ENCODE peak calls at places on chromosomes 3 and 15, in seven cellular contexts. One of them, this sample, is unnamed.

GRCh38 chr3:72892870-72893269 is 5.0 kb downstream of the GXYLT2 start:
- DNase-seq in lower leg skin: no peak
- DNase-seq in HFF-Myc: no peak
- DNase-seq in cardiac fibroblast: no peak
- DNase-seq in A549: peak
- DNase-seq in BJ: no peak
- DNase-seq in MCF 10A: peak
- DNase-seq in this sample: no peak

GRCh38 chr3:39638286-39638685 is 170.8 kb downstream of the MOBP start:
- DNase-seq in lower leg skin: no peak
- DNase-seq in HFF-Myc: no peak
- DNase-seq in cardiac fibroblast: peak
- DNase-seq in A549: no peak
- DNase-seq in BJ: no peak
- DNase-seq in MCF 10A: no peak
- DNase-seq in this sample: no peak

GRCh38 chr3:127041264-127041820 is 58.4 kb downstream of the PLXNA1 start:
- DNase-seq in lower leg skin: no peak
- DNase-seq in HFF-Myc: no peak
- DNase-seq in cardiac fibroblast: no peak
- DNase-seq in A549: no peak
- DNase-seq in BJ: no peak
- DNase-seq in MCF 10A: no peak
- DNase-seq in this sample: no peak

GRCh38 chr3:169846458-169847193 is 23.1 kb downstream of the LRRC31 start:
- DNase-seq in lower leg skin: no peak
- DNase-seq in HFF-Myc: peak
- DNase-seq in cardiac fibroblast: peak
- DNase-seq in A549: no peak
- DNase-seq in BJ: peak
- DNase-seq in MCF 10A: peak
- DNase-seq in this sample: peak

GRCh38 chr3:31027914-31028313 is 133.5 kb upstream of the GADL1 start:
- DNase-seq in lower leg skin: no peak
- DNase-seq in HFF-Myc: no peak
- DNase-seq in cardiac fibroblast: no peak
- DNase-seq in A549: no peak
- DNase-seq in BJ: no peak
- DNase-seq in MCF 10A: no peak
- DNase-seq in this sample: no peak

GRCh38 chr3:7682822-7683229 is 818.8 kb upstream of the LMCD1 start:
- DNase-seq in lower leg skin: peak
- DNase-seq in HFF-Myc: no peak
- DNase-seq in cardiac fibroblast: peak
- DNase-seq in A549: no peak
- DNase-seq in BJ: peak
- DNase-seq in MCF 10A: peak
- DNase-seq in this sample: no peak

GRCh38 chr3:157071744-157072525 is 88.0 kb downstream of the CCNL1 start:
- DNase-seq in lower leg skin: no peak
- DNase-seq in HFF-Myc: no peak
- DNase-seq in cardiac fibroblast: no peak
- DNase-seq in A549: no peak
- DNase-seq in BJ: no peak
- DNase-seq in MCF 10A: no peak
- DNase-seq in this sample: no peak

GRCh38 chr3:147816770-147817169 is 407.6 kb downstream of the ZIC1 start:
- DNase-seq in lower leg skin: peak
- DNase-seq in HFF-Myc: no peak
- DNase-seq in cardiac fibroblast: peak
- DNase-seq in A549: peak
- DNase-seq in BJ: no peak
- DNase-seq in MCF 10A: no peak
- DNase-seq in this sample: no peak

GRCh38 chr3:160395297-160395696 is 3.7 kb downstream of the IFT80 start:
- DNase-seq in lower leg skin: no peak
- DNase-seq in HFF-Myc: no peak
- DNase-seq in cardiac fibroblast: peak
- DNase-seq in A549: no peak
- DNase-seq in BJ: no peak
- DNase-seq in MCF 10A: peak
- DNase-seq in this sample: no peak

GRCh38 chr15:74823324-74823723 is 3.1 kb upstream of the CPLX3 start:
- DNase-seq in lower leg skin: no peak
- DNase-seq in HFF-Myc: no peak
- DNase-seq in cardiac fibroblast: no peak
- DNase-seq in A549: no peak
- DNase-seq in BJ: no peak
- DNase-seq in MCF 10A: peak
- DNase-seq in this sample: no peak

GRCh38 chr15:80695099-80695910 is at the start of gene ABHD17C:
- DNase-seq in lower leg skin: peak
- DNase-seq in HFF-Myc: no peak
- DNase-seq in cardiac fibroblast: peak
- DNase-seq in A549: peak
- DNase-seq in BJ: no peak
- DNase-seq in MCF 10A: peak
- DNase-seq in this sample: peak

GRCh38 chr3:14552717-14553116 is 12.6 kb upstream of the GRIP2 start:
- DNase-seq in lower leg skin: no peak
- DNase-seq in HFF-Myc: no peak
- DNase-seq in cardiac fibroblast: no peak
- DNase-seq in A549: no peak
- DNase-seq in BJ: no peak
- DNase-seq in MCF 10A: no peak
- DNase-seq in this sample: no peak

GRCh38 chr3:21654662-21655061 is 96.3 kb downstream of the ZNF385D start:
- DNase-seq in lower leg skin: no peak
- DNase-seq in HFF-Myc: no peak
- DNase-seq in cardiac fibroblast: peak
- DNase-seq in A549: no peak
- DNase-seq in BJ: no peak
- DNase-seq in MCF 10A: peak
- DNase-seq in this sample: no peak

GRCh38 chr3:89467886-89468479 is 360.6 kb downstream of the EPHA3 start:
- DNase-seq in lower leg skin: no peak
- DNase-seq in HFF-Myc: no peak
- DNase-seq in cardiac fibroblast: no peak
- DNase-seq in A549: no peak
- DNase-seq in BJ: no peak
- DNase-seq in MCF 10A: no peak
- DNase-seq in this sample: no peak

GRCh38 chr3:51953445-51953844 is 1.7 kb upstream of the GPR62 start:
- DNase-seq in lower leg skin: no peak
- DNase-seq in HFF-Myc: no peak
- DNase-seq in cardiac fibroblast: peak
- DNase-seq in A549: no peak
- DNase-seq in BJ: no peak
- DNase-seq in MCF 10A: peak
- DNase-seq in this sample: no peak

GRCh38 chr3:19945405-19946290 is 1.2 kb upstream of the RAB5A start:
- DNase-seq in lower leg skin: peak
- DNase-seq in HFF-Myc: no peak
- DNase-seq in cardiac fibroblast: peak
- DNase-seq in A549: peak
- DNase-seq in BJ: no peak
- DNase-seq in MCF 10A: peak
- DNase-seq in this sample: peak

GRCh38 chr3:192187485-192188051 is 539.8 kb downstream of the FGF12 start:
- DNase-seq in lower leg skin: no peak
- DNase-seq in HFF-Myc: no peak
- DNase-seq in cardiac fibroblast: no peak
- DNase-seq in A549: no peak
- DNase-seq in BJ: no peak
- DNase-seq in MCF 10A: no peak
- DNase-seq in this sample: no peak

DNA sequence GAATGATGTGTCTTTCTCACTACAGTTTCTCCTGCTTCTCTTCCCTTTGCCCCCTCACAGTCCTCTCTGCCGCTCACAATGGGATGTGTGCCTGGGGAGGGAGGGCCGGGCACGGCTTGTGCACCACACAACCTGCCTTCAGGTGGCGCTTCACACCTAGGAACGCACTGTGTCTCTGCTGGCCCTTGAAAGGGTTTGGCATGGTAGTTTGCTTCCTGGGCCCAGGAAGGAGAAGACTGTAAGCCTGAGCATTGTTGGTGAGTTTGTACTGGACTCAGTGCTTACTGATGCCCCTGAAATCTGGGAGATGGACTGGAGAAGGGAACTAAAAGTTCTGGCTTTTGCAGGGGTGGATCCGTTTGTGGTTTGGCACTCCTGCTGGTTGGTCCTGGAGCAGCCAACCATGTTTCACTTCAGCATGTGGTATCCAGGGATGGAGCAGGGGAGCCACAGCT is 9.2 kb downstream of the ALPK3 start:
- DNase-seq in lower leg skin: peak
- DNase-seq in HFF-Myc: no peak
- DNase-seq in cardiac fibroblast: peak
- DNase-seq in A549: peak
- DNase-seq in BJ: no peak
- DNase-seq in MCF 10A: peak
- DNase-seq in this sample: no peak
- TF ChIP-seq CTCF in lower leg skin: no peak
- TF ChIP-seq CTCF in HFF-Myc: no peak
- TF ChIP-seq CTCF in cardiac fibroblast: peak
- TF ChIP-seq CTCF in A549: peak
- TF ChIP-seq CTCF in BJ: peak
- TF ChIP-seq CTCF in MCF 10A: peak
- TF ChIP-seq CTCF in this sample: peak

DNA sequence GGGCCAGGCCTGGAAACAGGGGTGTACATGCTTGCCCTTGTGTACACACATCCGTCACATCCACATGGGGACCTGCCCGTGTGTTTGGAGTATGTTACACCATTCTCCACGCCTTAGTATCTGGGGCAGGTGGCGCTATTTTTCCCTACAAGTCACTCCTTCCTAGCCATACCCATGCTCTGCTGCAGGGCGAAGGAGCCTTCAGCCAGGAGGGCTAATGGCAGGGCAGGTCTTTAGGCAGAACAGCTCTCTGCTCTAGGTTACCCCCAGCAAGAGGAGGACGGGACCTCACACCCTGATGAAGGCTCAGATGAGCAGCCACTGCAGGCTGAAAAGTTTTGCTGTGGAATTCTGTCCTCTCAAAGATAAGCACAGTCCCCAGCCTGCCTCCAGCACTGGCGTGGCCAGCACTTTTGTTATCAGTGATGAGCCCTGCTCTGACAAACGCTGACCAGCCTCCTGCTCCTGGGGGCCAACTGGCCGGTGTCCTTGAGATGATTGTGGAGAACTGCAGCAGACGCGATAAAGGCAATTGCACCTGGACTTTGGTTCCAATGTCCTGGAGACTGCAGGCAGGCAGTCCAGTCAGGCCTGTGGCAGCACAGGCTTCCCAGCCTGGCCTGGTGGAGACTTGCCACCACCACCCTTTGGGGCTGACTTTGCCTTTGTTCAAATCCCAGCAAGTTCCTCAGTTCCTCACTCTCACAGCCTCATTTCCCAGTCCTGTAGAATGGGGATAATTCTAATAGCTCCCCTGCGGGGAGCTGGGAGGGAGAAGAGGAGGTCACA is 19.8 kb upstream of the PIGZ start:
- DNase-seq in lower leg skin: no peak
- DNase-seq in HFF-Myc: no peak
- DNase-seq in cardiac fibroblast: no peak
- DNase-seq in A549: peak
- DNase-seq in BJ: no peak
- DNase-seq in MCF 10A: no peak
- DNase-seq in this sample: no peak
- TF ChIP-seq CTCF in lower leg skin: no peak
- TF ChIP-seq CTCF in HFF-Myc: peak
- TF ChIP-seq CTCF in cardiac fibroblast: no peak
- TF ChIP-seq CTCF in A549: no peak
- TF ChIP-seq CTCF in BJ: peak
- TF ChIP-seq CTCF in MCF 10A: no peak
- TF ChIP-seq CTCF in this sample: peak

DNA sequence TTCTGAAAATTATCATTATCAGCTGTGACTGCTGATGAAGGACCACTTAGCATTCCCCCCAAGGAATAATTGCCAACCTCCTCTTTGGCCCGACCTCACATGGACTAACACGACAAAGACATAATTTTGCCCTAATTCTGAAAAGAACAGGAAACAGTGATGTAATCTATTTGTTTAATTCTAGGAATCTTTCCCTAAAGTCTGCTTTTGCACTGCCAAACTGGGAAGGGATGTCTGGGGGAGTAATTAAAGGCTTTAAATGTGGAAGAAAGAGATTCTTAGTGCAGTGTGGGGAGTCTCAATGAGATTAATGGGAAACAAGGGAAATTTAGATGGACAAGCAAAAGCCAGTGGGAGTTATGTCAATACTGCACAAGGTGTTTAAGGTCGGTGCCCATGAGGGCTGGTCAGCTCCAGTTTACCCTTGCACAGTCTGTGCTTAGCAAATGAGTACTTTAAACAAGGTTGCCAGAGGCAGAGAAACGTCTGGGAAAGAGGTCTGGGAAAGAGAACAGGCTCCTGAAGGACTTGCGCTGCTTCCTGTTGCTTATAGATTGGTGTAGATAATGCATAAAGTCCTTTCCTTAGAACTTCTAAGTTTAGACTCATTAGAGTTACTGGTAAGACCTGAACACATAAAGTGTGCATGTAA is 162.8 kb upstream of the P2RY1 start:
- DNase-seq in lower leg skin: no peak
- DNase-seq in HFF-Myc: no peak
- DNase-seq in cardiac fibroblast: no peak
- DNase-seq in A549: no peak
- DNase-seq in BJ: no peak
- DNase-seq in MCF 10A: no peak
- DNase-seq in this sample: no peak
- TF ChIP-seq CTCF in lower leg skin: no peak
- TF ChIP-seq CTCF in HFF-Myc: no peak
- TF ChIP-seq CTCF in cardiac fibroblast: no peak
- TF ChIP-seq CTCF in A549: no peak
- TF ChIP-seq CTCF in BJ: no peak
- TF ChIP-seq CTCF in MCF 10A: no peak
- TF ChIP-seq CTCF in this sample: no peak

GRCh38 chr3:111072016-111072891 is 638 bp downstream of the NECTIN3 start:
- DNase-seq in lower leg skin: peak
- DNase-seq in HFF-Myc: no peak
- DNase-seq in cardiac fibroblast: peak
- DNase-seq in A549: peak
- DNase-seq in BJ: no peak
- DNase-seq in MCF 10A: peak
- DNase-seq in this sample: peak
- TF ChIP-seq CTCF in lower leg skin: no peak
- TF ChIP-seq CTCF in HFF-Myc: no peak
- TF ChIP-seq CTCF in cardiac fibroblast: no peak
- TF ChIP-seq CTCF in A549: no peak
- TF ChIP-seq CTCF in BJ: no peak
- TF ChIP-seq CTCF in MCF 10A: no peak
- TF ChIP-seq CTCF in this sample: no peak

DNA sequence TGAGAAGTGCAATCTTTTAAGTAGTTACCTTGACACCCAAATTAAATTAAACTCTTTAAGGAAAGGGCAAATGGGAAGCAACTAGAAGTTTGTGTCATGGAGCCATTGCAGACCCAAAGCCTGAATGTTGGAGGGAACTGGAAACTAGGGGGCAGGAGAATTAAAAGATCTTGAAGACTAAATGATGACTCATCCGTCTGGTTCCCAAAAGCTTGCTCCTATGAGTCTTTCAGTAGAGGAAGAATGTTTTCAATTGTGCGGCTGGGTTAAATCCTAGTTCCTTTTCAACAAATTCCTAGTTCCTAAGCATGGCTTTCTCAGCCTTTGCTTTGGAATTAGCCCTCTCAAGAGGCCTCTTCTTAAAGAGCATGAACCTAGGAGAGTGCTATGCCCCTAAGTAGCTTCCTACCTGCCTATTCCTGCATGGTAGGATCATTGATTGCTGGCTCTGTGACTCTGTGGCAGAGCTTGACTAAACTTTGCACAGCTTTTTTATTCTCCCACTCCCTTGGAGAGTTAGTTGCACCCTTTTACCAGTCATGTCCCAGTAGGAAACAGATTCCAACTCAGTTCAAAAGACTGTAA is 17.7 kb downstream of the CLEC3B start:
- DNase-seq in lower leg skin: no peak
- DNase-seq in HFF-Myc: peak
- DNase-seq in cardiac fibroblast: peak
- DNase-seq in A549: peak
- DNase-seq in BJ: peak
- DNase-seq in MCF 10A: peak
- DNase-seq in this sample: no peak
- TF ChIP-seq CTCF in lower leg skin: no peak
- TF ChIP-seq CTCF in HFF-Myc: peak
- TF ChIP-seq CTCF in cardiac fibroblast: peak
- TF ChIP-seq CTCF in A549: no peak
- TF ChIP-seq CTCF in BJ: peak
- TF ChIP-seq CTCF in MCF 10A: no peak
- TF ChIP-seq CTCF in this sample: no peak